ENCODE peak calls at places on chromosomes 11 and 22, in four cellular contexts. One of them, this sample, is unnamed.

GRCh38 chr11:93116641-93117577 is 80.9 kb downstream of the SLC36A4 start:
- DNase-seq in HCT116: no peak
- DNase-seq in GM12878: no peak
- DNase-seq in HepG2: no peak
- DNase-seq in this sample: no peak

GRCh38 chr11:98600103-98600502 is 420.6 kb upstream of the CNTN5 start:
- DNase-seq in HepG2: no peak
- DNase-seq in GM12878: no peak
- DNase-seq in HCT116: no peak
- DNase-seq in this sample: no peak

GRCh38 chr11:27319065-27319464 is 44.0 kb downstream of the CCDC34 start:
- DNase-seq in GM12878: peak
- DNase-seq in HepG2: peak
- DNase-seq in HCT116: peak
- DNase-seq in this sample: no peak

GRCh38 chr11:61903845-61904244 is 12.5 kb upstream of the FADS3 start:
- DNase-seq in GM12878: no peak
- DNase-seq in HepG2: no peak
- DNase-seq in HCT116: no peak
- DNase-seq in this sample: no peak

GRCh38 chr11:18769802-18770456 is 21.7 kb downstream of the PTPN5 start:
- DNase-seq in GM12878: peak
- DNase-seq in HepG2: no peak
- DNase-seq in HCT116: no peak
- DNase-seq in this sample: no peak

GRCh38 chr11:33697997-33698396 is 2.6 kb downstream of the C11orf91 start:
- DNase-seq in GM12878: no peak
- DNase-seq in HCT116: no peak
- DNase-seq in HepG2: no peak
- DNase-seq in this sample: no peak

GRCh38 chr11:118623291-118623655 is 15.9 kb downstream of the PHLDB1 start:
- DNase-seq in HepG2: peak
- DNase-seq in GM12878: no peak
- DNase-seq in HCT116: no peak
- DNase-seq in this sample: peak

GRCh38 chr22:29524440-29525191 is 28.9 kb downstream of the THOC5 start:
- DNase-seq in GM12878: no peak
- DNase-seq in HepG2: peak
- DNase-seq in HCT116: no peak
- DNase-seq in this sample: peak

GRCh38 chr11:19962795-19963163 is 197.5 kb downstream of the DBX1 start:
- DNase-seq in GM12878: no peak
- DNase-seq in HepG2: no peak
- DNase-seq in HCT116: no peak
- DNase-seq in this sample: no peak

GRCh38 chr11:120168960-120169681 is 31.2 kb upstream of the TRIM29 start:
- DNase-seq in HCT116: no peak
- DNase-seq in HepG2: peak
- DNase-seq in GM12878: no peak
- DNase-seq in this sample: peak

GRCh38 chr22:25013634-25014033 is 61.1 kb downstream of the KIAA1671 start:
- DNase-seq in HCT116: no peak
- DNase-seq in GM12878: no peak
- DNase-seq in HepG2: no peak
- DNase-seq in this sample: no peak

GRCh38 chr22:19674129-19674928 is 40.0 kb upstream of the SEPTIN5 start:
- DNase-seq in HCT116: no peak
- DNase-seq in GM12878: no peak
- DNase-seq in HepG2: no peak
- DNase-seq in this sample: no peak

GRCh38 chr22:17918840-17919239 is 105.5 kb downstream of the MICAL3 start:
- DNase-seq in HepG2: no peak
- DNase-seq in HCT116: no peak
- DNase-seq in GM12878: no peak
- DNase-seq in this sample: no peak

GRCh38 chr11:91081440-91082088 is 858.7 kb upstream of the CHORDC1 start:
- DNase-seq in GM12878: no peak
- DNase-seq in HCT116: no peak
- DNase-seq in HepG2: no peak
- DNase-seq in this sample: no peak

GRCh38 chr11:71444811-71445210 is 3.4 kb downstream of the DHCR7 start:
- DNase-seq in GM12878: no peak
- DNase-seq in HCT116: no peak
- DNase-seq in HepG2: no peak
- DNase-seq in this sample: no peak

GRCh38 chr11:124536520-124536919 is 6.9 kb downstream of the OR8B12 start:
- DNase-seq in GM12878: no peak
- DNase-seq in HepG2: peak
- DNase-seq in HCT116: peak
- DNase-seq in this sample: no peak

GRCh38 chr22:20922141-20922751 is 5.0 kb downstream of the CRKL start:
- DNase-seq in HCT116: no peak
- DNase-seq in HepG2: no peak
- DNase-seq in GM12878: no peak
- DNase-seq in this sample: peak

GRCh38 chr11:75597636-75598035 is 35.6 kb downstream of the SERPINH1 start:
- DNase-seq in GM12878: no peak
- DNase-seq in HepG2: peak
- DNase-seq in HCT116: peak
- DNase-seq in this sample: no peak

GRCh38 chr22:44459041-44459440 is 39.0 kb downstream of the RTL6 start:
- DNase-seq in HCT116: no peak
- DNase-seq in HepG2: no peak
- DNase-seq in GM12878: no peak
- DNase-seq in this sample: no peak

GRCh38 chr11:16195659-16196058 is 160.7 kb downstream of the SOX6 start:
- DNase-seq in GM12878: no peak
- DNase-seq in HepG2: peak
- DNase-seq in HCT116: no peak
- DNase-seq in this sample: peak

GRCh38 chr22:19844423-19845368 is 10.0 kb downstream of the GNB1L start:
- DNase-seq in GM12878: no peak
- DNase-seq in HepG2: no peak
- DNase-seq in HCT116: no peak
- DNase-seq in this sample: no peak

GRCh38 chr22:27867958-27868737 is 50.9 kb downstream of the PITPNB start:
- DNase-seq in HCT116: no peak
- DNase-seq in HepG2: no peak
- DNase-seq in GM12878: no peak
- DNase-seq in this sample: no peak

GRCh38 chr11:62554377-62554776 is 7.8 kb upstream of the AHNAK start:
- DNase-seq in HCT116: no peak
- DNase-seq in HepG2: no peak
- DNase-seq in GM12878: no peak
- DNase-seq in this sample: no peak

GRCh38 chr22:24325105-24325757 is 54.6 kb downstream of the SPECC1L start:
- DNase-seq in GM12878: peak
- DNase-seq in HepG2: peak
- DNase-seq in HCT116: no peak
- DNase-seq in this sample: peak

GRCh38 chr11:78418584-78419211 is 1.1 kb upstream of the GAB2 start:
- DNase-seq in HCT116: no peak
- DNase-seq in HepG2: no peak
- DNase-seq in GM12878: no peak
- DNase-seq in this sample: no peak

GRCh38 chr11:68685656-68686380 is 1.5 kb downstream of the GAL start:
- DNase-seq in GM12878: no peak
- DNase-seq in HCT116: no peak
- DNase-seq in HepG2: no peak
- DNase-seq in this sample: no peak

GRCh38 chr22:24071686-24072085 is 60.6 kb downstream of the CABIN1 start:
- DNase-seq in GM12878: no peak
- DNase-seq in HepG2: no peak
- DNase-seq in HCT116: no peak
- DNase-seq in this sample: no peak

GRCh38 chr11:88414981-88415391 is 77.5 kb upstream of the CTSC start:
- DNase-seq in HepG2: no peak
- DNase-seq in GM12878: no peak
- DNase-seq in HCT116: no peak
- DNase-seq in this sample: no peak

DNA sequence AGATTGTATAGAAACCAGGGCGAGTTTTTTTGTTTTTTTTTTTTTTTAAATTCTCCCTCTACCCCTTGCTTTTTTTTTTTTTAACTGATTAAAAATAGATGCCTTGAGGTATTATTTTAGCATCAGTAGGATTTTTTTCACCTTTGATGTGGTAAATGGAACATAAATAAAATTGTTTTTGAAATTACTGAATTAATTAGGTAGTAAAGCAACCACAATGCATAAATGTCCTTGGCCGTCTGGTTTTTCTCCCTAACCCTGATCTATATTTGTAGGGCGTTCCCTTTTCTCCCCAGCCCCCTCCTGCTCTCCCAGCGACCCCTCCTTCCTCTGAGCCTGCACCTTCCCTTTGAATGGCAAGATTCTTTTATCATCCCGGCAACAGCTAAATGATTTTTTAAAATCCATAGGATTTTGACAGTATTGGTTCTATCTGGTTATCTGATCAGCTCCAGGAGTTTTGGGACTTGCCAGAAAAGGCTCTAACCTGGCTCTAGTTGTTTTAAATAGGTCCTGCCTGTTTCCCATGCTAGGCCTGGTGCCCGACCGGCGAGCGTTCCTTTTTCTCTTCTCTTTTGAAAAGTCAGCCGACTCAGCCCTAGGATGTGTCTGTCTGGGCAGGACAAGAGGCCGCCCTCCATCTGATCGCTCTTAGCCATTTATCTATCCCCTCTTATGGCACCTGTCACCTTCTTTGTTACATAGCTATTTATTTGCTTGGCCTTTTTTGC is 108.0 kb downstream of the ZBTB16 start:
- DNase-seq in HepG2: no peak
- DNase-seq in GM12878: no peak
- DNase-seq in HCT116: no peak
- DNase-seq in this sample: no peak
- TF ChIP-seq JUND in HepG2: no peak
- TF ChIP-seq JUND in GM12878: no peak
- TF ChIP-seq JUND in HCT116: no peak
- TF ChIP-seq JUND in this sample: no peak

GRCh38 chr11:112024778-112025678 is at the start of gene DLAT:
- DNase-seq in HCT116: peak
- DNase-seq in HepG2: peak
- DNase-seq in GM12878: peak
- DNase-seq in this sample: peak

GRCh38 chr11:112025682-112026081 is 474 bp downstream of the DLAT start:
- DNase-seq in HCT116: no peak
- DNase-seq in HepG2: peak
- DNase-seq in GM12878: no peak
- DNase-seq in this sample: peak

GRCh38 chr11:112029460-112029859 is 4.3 kb downstream of the DLAT start:
- DNase-seq in GM12878: no peak
- DNase-seq in HCT116: no peak
- DNase-seq in HepG2: no peak
- DNase-seq in this sample: no peak

GRCh38 chr11:112023104-112023503 is 2.1 kb upstream of the DLAT start:
- DNase-seq in HCT116: no peak
- DNase-seq in GM12878: no peak
- DNase-seq in HepG2: peak
- DNase-seq in this sample: no peak

GRCh38 chr11:112024178-112024777 is 930 bp upstream of the DLAT start:
- DNase-seq in GM12878: no peak
- DNase-seq in HCT116: no peak
- DNase-seq in HepG2: no peak
- DNase-seq in this sample: no peak
- TF ChIP-seq JUND in GM12878: no peak
- TF ChIP-seq JUND in HCT116: no peak
- TF ChIP-seq JUND in HepG2: no peak
- TF ChIP-seq JUND in this sample: no peak

GRCh38 chr11:30879322-30880020 is 293.3 kb upstream of the MPPED2 start:
- DNase-seq in GM12878: no peak
- DNase-seq in HCT116: no peak
- DNase-seq in HepG2: no peak
- DNase-seq in this sample: no peak

GRCh38 chr11:30878400-30878799 is 292.2 kb upstream of the MPPED2 start:
- DNase-seq in HCT116: no peak
- DNase-seq in HepG2: no peak
- DNase-seq in GM12878: no peak
- DNase-seq in this sample: no peak

GRCh38 chr11:30873924-30874323 is 287.8 kb upstream of the MPPED2 start:
- DNase-seq in HepG2: no peak
- DNase-seq in HCT116: no peak
- DNase-seq in GM12878: no peak
- DNase-seq in this sample: no peak

GRCh38 chr11:30876228-30876627 is 290.1 kb upstream of the MPPED2 start:
- DNase-seq in GM12878: no peak
- DNase-seq in HepG2: no peak
- DNase-seq in HCT116: no peak
- DNase-seq in this sample: no peak

GRCh38 chr11:30876656-30877371 is 290.7 kb upstream of the MPPED2 start:
- DNase-seq in HepG2: no peak
- DNase-seq in HCT116: no peak
- DNase-seq in GM12878: no peak
- DNase-seq in this sample: no peak
- TF ChIP-seq JUND in HepG2: no peak
- TF ChIP-seq JUND in HCT116: no peak
- TF ChIP-seq JUND in GM12878: no peak
- TF ChIP-seq JUND in this sample: no peak

DNA sequence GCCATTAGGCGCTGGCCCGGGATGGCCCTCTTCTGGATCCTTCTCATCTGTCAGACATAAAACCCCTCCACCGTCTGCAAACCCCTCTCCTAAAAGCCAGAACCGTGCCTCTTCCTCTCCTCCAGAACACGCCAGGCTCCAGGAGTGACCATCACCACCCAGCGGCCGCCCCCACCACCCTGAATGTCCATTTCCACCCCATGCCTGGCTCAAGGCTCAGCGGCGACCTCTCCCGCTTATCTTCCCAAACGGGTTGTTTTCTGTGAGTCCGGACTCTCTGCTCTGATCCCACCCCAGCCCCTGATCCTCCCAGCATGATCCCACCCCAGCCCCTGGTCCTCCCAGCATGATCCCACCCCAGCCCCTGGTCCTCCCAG is 37.6 kb downstream of the CELSR1 start:
- DNase-seq in GM12878: no peak
- DNase-seq in HepG2: no peak
- DNase-seq in HCT116: no peak
- DNase-seq in this sample: no peak
- TF ChIP-seq JUND in GM12878: no peak
- TF ChIP-seq JUND in HepG2: no peak
- TF ChIP-seq JUND in HCT116: peak
- TF ChIP-seq JUND in this sample: no peak

GRCh38 chr11:65551572-65552398 is 6.4 kb downstream of the LTBP3 start:
- DNase-seq in HepG2: peak
- DNase-seq in HCT116: peak
- DNase-seq in GM12878: no peak
- DNase-seq in this sample: peak
- TF ChIP-seq JUND in HepG2: no peak
- TF ChIP-seq JUND in HCT116: no peak
- TF ChIP-seq JUND in GM12878: no peak
- TF ChIP-seq JUND in this sample: no peak

GRCh38 chr22:46121079-46121478 is 29.2 kb upstream of the PPARA start:
- DNase-seq in GM12878: no peak
- DNase-seq in HCT116: no peak
- DNase-seq in HepG2: no peak
- DNase-seq in this sample: no peak
- TF ChIP-seq JUND in GM12878: no peak
- TF ChIP-seq JUND in HCT116: no peak
- TF ChIP-seq JUND in HepG2: no peak
- TF ChIP-seq JUND in this sample: no peak

GRCh38 chr11:11703885-11704284 is 82.1 kb upstream of the GALNT18 start:
- DNase-seq in HCT116: no peak
- DNase-seq in GM12878: no peak
- DNase-seq in HepG2: no peak
- DNase-seq in this sample: no peak
- TF ChIP-seq JUND in HCT116: no peak
- TF ChIP-seq JUND in GM12878: no peak
- TF ChIP-seq JUND in HepG2: no peak
- TF ChIP-seq JUND in this sample: no peak

This sample was measured in T47D.